ENCODE peak calls at places on chromosomes 13 and 19, in five cellular contexts. D is left cardiac atrium; Z is T-helper 17 cell; X is CD4-positive, alpha-beta T cell; O is RWPE2. T is an unnamed sample.

GRCh38 chr13:36293497-36293896 is 4.1 kb downstream of the CCDC169 start:
- ATAC-seq in D (no peak), Z (no peak), X (no peak), O (no peak), T (no peak)

GRCh38 chr13:96900992-96901391 is 93.3 kb downstream of the OXGR1 start:
- ATAC-seq in D (no peak), Z (no peak), X (no peak), O (no peak), T (no peak)

GRCh38 chr13:40798380-40798779 is 9.0 kb downstream of the SLC25A15 start:
- ATAC-seq in D (no peak), Z (peak), X (peak), O (no peak), T (no peak)

GRCh38 chr13:102798653-102799543 is at the start of the genes BIVM and POGLUT2:
- ATAC-seq in D (peak), Z (peak), X (peak), O (peak), T (peak)

GRCh38 chr13:114219406-114219805 is 15.3 kb upstream of the CDC16 start:
- ATAC-seq in D (no peak), Z (no peak), X (no peak), O (no peak), T (no peak)

GRCh38 chr13:67036694-67037093 is 193.4 kb downstream of the PCDH9 start:
- ATAC-seq in D (no peak), Z (no peak), X (no peak), O (no peak), T (no peak)

GRCh38 chr13:49225358-49226042 is 5.4 kb downstream of the MLNR start:
- ATAC-seq in D (peak), Z (no peak), X (no peak), O (no peak), T (peak)

GRCh38 chr19:52923782-52924593 is 760 bp upstream of the ZNF888 start:
- ATAC-seq in D (peak), Z (no peak), X (no peak), O (peak), T (peak)

GRCh38 chr19:47601180-47601904 is 7.6 kb upstream of the BICRA start:
- ATAC-seq in D (no peak), Z (no peak), X (no peak), O (no peak), T (peak)

GRCh38 chr19:50796128-50796633 is 6.0 kb downstream of the ACP4 start:
- ATAC-seq in D (no peak), Z (peak), X (peak), O (peak), T (no peak)

GRCh38 chr19:29878973-29879654 is 62.9 kb upstream of the URI1 start:
- ATAC-seq in D (peak), Z (no peak), X (no peak), O (peak), T (peak)

GRCh38 chr19:55406869-55407624 is 541 bp downstream of the UBE2S start:
- ATAC-seq in D (no peak), Z (no peak), X (no peak), O (peak), T (peak)

GRCh38 chr13:105991622-105992254 is 543.7 kb downstream of the EFNB2 start:
- ATAC-seq in D (no peak), Z (no peak), X (no peak), O (peak), T (peak)

GRCh38 chr13:36067619-36068456 is 63.3 kb downstream of the DCLK1 start:
- ATAC-seq in D (no peak), Z (no peak), X (no peak), O (no peak), T (no peak)

GRCh38 chr19:8580710-8581281 is 3.6 kb upstream of the MYO1F start:
- ATAC-seq in D (peak), Z (peak), X (peak), O (peak), T (peak)

GRCh38 chr19:50908311-50908710 is 2.9 kb downstream of the KLK4 start:
- ATAC-seq in D (no peak), Z (no peak), X (no peak), O (no peak), T (no peak)

T was measured in esophagus mucosa.